ENCODE peak calls at places on chromosome 2, in five cellular contexts. R is adrenal gland; T is GM23248; F is naive thymus-derived CD4-positive, alpha-beta T cell; Y is heart right ventricle. D is an unnamed sample.

GRCh38 chr2:172098287-172098649 is 4.4 kb downstream of the DLX2 start:
- DNase-seq in R (no peak), T (peak; percentile 38), F (no peak), Y (no peak), D (no peak)

GRCh38 chr2:113847144-113847543 is 42.7 kb upstream of the ACTR3 start:
- DNase-seq in R (no peak), T (peak; percentile 87), F (no peak), Y (no peak), D (no peak)

GRCh38 chr2:64987001-64987962 is 1.9 kb upstream of the SLC1A4 start:
- DNase-seq in R (no peak), T (peak; percentile 65), F (no peak), Y (no peak), D (no peak)

GRCh38 chr2:220144411-220144810 is 517.0 kb downstream of the SLC4A3 start:
- DNase-seq in R (no peak), T (peak; percentile 81), F (no peak), Y (no peak), D (no peak)

GRCh38 chr2:160254363-160254762 is 54.3 kb upstream of the ITGB6 start:
- DNase-seq in R (no peak), T (no peak), F (no peak), Y (no peak), D (no peak)

GRCh38 chr2:62724886-62725711 is 19.6 kb downstream of the EHBP1 start:
- DNase-seq in R (no peak), T (no peak), F (no peak), Y (no peak), D (peak; percentile 63)

GRCh38 chr2:53515435-53516332 is 251.9 kb upstream of the CHAC2 start:
- DNase-seq in R (no peak), T (peak; percentile 5), F (no peak), Y (no peak), D (no peak)

GRCh38 chr2:165009466-165009865 is 54.1 kb upstream of the SLC38A11 start:
- DNase-seq in R (no peak), T (peak; percentile 60), F (no peak), Y (no peak), D (no peak)

GRCh38 chr2:50722828-50723227 is 309.1 kb downstream of the NRXN1 start:
- DNase-seq in R (no peak), T (no peak), F (no peak), Y (no peak), D (no peak)

GRCh38 chr2:240530181-240530580 is 27.6 kb downstream of the ANKMY1 start:
- DNase-seq in R (no peak), T (no peak), F (no peak), Y (no peak), D (no peak)

GRCh38 chr2:181781082-181781786 is 100.9 kb upstream of the NEUROD1 start:
- DNase-seq in R (no peak), T (no peak), F (no peak), Y (no peak), D (no peak)

GRCh38 chr2:118774458-118775133 is 72.9 kb downstream of the EN1 start:
- DNase-seq in R (peak; percentile 35), T (peak; percentile 85), F (peak; percentile 26), Y (peak; percentile 8), D (peak; percentile 51)

GRCh38 chr2:168884990-168885389 is 5.2 kb downstream of the SPC25 start:
- DNase-seq in R (no peak), T (peak; percentile 59), F (no peak), Y (no peak), D (no peak)

GRCh38 chr2:11988691-11989465 is 242.4 kb downstream of the LPIN1 start:
- DNase-seq in R (peak; percentile 44), T (no peak), F (no peak), Y (peak; percentile 16), D (no peak)

GRCh38 chr2:54482725-54483124 is 26.6 kb downstream of the SPTBN1 start:
- DNase-seq in R (peak; percentile 66), T (peak; percentile 96), F (no peak), Y (no peak), D (no peak)

GRCh38 chr2:10407841-10408648 is 40.1 kb downstream of the ODC1 start:
- DNase-seq in R (peak; percentile 93), T (peak; percentile 95), F (peak; percentile 66), Y (no peak), D (no peak)
- H3K4me3 ChIP-seq in R (no peak overlapping the region), T (peak overlapping the region; percentile 30), F (peak overlapping the region; percentile 35), Y (peak overlapping the region; percentile 19), D (no peak overlapping the region)

GRCh38 chr2:44684559-44684958 is 256.9 kb upstream of the SIX3 start:
- DNase-seq in R (no peak), T (no peak), F (no peak), Y (no peak), D (no peak)
- H3K4me1 ChIP-seq in R (no peaks in the 10 kb centered on the region), T (peaks cover 7% of the 10 kb centered on the region), F (no peaks in the 10 kb centered on the region), Y (no peaks in the 10 kb centered on the region), D (peaks cover 12% of the 10 kb centered on the region)

GRCh38 chr2:147996828-147997227 is 23.7 kb downstream of the ORC4 start:
- DNase-seq in R (no peak), T (no peak), F (no peak), Y (no peak), D (no peak)

GRCh38 chr2:147999126-147999525 is 21.4 kb downstream of the ORC4 start:
- DNase-seq in R (no peak), T (no peak), F (no peak), Y (no peak), D (no peak)

GRCh38 chr2:148000095-148000494 is 20.4 kb downstream of the ORC4 start:
- DNase-seq in R (no peak), T (no peak), F (no peak), Y (no peak), D (no peak)

GRCh38 chr2:147998203-147998602 is 22.3 kb downstream of the ORC4 start:
- DNase-seq in R (no peak), T (no peak), F (no peak), Y (no peak), D (no peak)
- H3K9me3 ChIP-seq in R (peaks cover 4% of the 10 kb centered on the region), T (no peaks in the 10 kb centered on the region), F (no peaks in the 10 kb centered on the region), Y (peaks cover 24% of the 10 kb centered on the region), D (peaks cover 3% of the 10 kb centered on the region)

GRCh38 chr2:29119211-29119610 is 4.0 kb downstream of the CLIP4 start:
- DNase-seq in R (no peak), T (no peak), F (no peak), Y (no peak), D (no peak)
- H3K4me3 ChIP-seq in R (no peak overlapping the region), T (no peak overlapping the region), F (no peak overlapping the region), Y (no peak overlapping the region), D (no peak overlapping the region)

GRCh38 chr2:29114514-29114840 is 738 bp upstream of the CLIP4 start:
- DNase-seq in R (no peak), T (peak; percentile 48), F (no peak), Y (no peak), D (no peak)

GRCh38 chr2:29113891-29114321 is 1.3 kb upstream of the CLIP4 start:
- DNase-seq in R (peak; percentile 56), T (peak; percentile 87), F (no peak), Y (peak; percentile 32), D (no peak)

GRCh38 chr2:29115797-29116781 is 874 bp downstream of the CLIP4 start:
- DNase-seq in R (peak; percentile 57), T (peak; percentile 83), F (peak; percentile 64), Y (peak; percentile 30), D (peak; percentile 48)

GRCh38 chr2:29113027-29113686 is 2.1 kb upstream of the CLIP4 start:
- DNase-seq in R (no peak), T (peak; percentile 59), F (no peak), Y (no peak), D (no peak)

DNA sequence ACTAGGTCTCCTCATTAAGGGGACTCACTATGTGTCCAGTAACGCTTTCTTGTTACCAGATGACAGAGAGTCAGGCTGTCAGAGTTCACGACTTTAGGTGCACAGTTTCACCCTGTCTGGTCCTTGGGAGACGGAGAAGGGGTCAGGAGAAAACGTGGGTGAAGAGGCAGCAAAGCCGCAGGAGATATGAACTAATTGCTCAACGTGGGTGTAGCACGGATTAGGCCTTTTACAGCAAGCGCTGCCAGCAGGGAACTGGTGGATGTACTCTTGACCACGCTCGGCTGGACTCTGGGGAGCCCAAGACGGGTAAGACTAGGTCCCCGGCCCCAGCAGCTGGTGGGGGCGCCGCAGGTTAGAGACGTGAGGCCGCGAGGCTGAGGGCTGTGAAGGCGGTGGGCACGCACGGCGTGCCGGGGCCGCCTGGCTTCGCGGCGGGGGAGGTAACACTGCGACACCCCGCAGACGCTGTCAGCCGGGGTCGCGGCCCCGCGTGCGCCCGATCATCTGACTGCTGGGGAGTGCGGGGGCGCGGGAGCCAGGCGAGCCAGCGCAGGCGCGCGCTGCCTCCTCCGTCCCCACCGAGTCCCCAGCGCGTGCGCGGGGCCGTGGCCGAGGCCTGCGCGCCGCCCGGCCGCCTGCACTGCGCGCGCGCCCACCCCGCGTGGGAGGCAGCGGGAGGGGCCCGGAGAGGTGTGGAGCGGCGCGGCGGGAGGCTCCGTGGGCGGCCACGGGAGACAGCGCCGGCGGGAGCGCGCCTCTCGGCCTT is at the start of gene CLIP4:
- DNase-seq in R (peak; percentile 43), T (peak; percentile 84), F (peak; percentile 87), Y (peak; percentile 42), D (no peak)
- H3K4me1 ChIP-seq in R (peaks cover 32% of the 10 kb centered on the region), T (peaks cover 53% of the 10 kb centered on the region), F (peaks cover 12% of the 10 kb centered on the region), Y (peaks cover 53% of the 10 kb centered on the region), D (peaks cover 22% of the 10 kb centered on the region)

DNA sequence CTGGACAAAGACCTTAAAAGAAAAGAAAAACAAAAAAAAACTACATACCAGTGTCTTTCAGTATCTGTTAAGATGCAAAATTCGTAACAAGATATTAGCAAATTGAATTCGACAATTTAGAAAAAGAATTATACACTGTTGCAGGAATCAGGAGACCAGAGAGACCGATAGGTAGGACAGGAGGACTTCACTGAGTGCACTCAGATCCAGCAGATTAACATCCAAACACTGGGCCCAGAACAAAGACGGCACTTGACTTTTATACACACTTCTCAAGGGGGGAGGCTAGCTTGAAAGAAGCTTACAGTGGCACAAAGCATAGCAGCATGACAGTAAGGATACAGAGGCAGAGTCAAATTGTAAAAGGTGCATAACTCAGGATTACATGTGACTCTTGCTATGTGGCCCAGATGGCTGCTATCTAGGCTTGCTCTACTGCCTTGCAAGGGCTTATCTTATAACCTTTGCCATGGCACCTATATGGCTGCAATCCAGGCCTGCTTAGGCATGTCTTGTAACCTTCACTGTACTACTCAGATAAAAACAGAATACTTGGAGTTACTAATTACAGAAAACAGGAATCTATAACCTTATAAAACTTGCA is 507.3 kb upstream of the LRRTM4 start:
- DNase-seq in R (no peak), T (no peak), F (no peak), Y (no peak), D (no peak)
- H3K9me3 ChIP-seq in R (no peaks in the 10 kb centered on the region), T (peaks cover 10% of the 10 kb centered on the region), F (no peaks in the 10 kb centered on the region), Y (peaks cover 34% of the 10 kb centered on the region), D (no peaks in the 10 kb centered on the region)

DNA sequence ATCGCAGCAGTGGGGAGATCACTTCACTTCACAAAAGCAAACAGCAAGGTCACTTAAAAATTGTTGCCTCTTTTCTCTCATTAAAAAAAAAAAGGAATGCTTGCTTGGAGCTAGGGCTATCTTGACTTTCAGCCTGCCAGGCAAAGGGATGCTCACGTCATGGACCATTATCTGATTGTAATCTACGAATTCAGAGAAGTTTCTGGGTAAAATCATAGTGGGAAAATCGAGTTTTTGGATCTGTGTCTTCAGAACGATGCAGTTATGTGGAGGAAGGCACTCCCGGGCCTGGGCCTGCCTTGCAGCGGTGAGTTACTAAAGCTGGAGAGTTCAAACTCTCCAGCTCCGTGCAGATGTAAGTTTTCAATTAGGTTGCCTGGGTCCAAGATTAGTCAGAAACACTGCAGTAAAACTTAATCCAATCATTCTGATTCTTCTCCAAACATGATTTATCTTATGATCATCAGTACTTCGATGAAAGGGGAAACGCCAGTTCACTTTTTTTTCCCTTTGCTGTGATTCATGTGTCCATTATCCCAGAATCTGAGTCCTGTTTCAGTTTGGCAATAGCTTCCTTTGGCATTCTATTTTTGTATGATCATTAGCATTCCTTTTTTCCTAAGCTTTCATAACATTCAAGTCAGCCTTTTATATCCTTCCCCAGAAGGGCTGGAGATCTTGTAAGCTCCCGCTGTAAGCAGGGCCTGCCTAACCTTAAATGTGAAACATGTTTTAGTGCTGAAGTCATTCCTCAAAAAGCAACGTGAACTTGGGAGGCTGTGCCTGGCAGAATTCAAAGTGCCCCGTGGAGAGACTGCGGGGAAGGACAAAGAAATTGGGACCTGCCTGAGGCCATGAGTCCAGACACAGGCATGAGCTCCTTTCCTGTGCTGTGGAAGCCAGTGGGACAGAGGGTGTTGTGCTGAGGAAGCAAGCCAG is 119.3 kb upstream of the TWIST2 start:
- DNase-seq in R (no peak), T (peak; percentile 94), F (no peak), Y (no peak), D (no peak)
- H3K4me3 ChIP-seq in R (no peak overlapping the region), T (peak overlapping the region; percentile 53), F (no peak overlapping the region), Y (no peak overlapping the region), D (no peak overlapping the region)